ENCODE peak calls at places on chromosomes 3 and 15, in nine cellular contexts. One of them, this sample, is unnamed.

GRCh38 chr15:83287541-83288027 is 3.1 kb upstream of the BNC1 start:
- DNase-seq in ELR: peak
- DNase-seq in effector CD4-positive, alpha-beta T cell: no peak
- DNase-seq in activated naive CD4-positive, alpha-beta T cell: no peak
- DNase-seq in posterior cingulate gyrus: no peak
- DNase-seq in GDM1: no peak
- DNase-seq in naive thymus-derived CD8-positive, alpha-beta T cell: no peak
- DNase-seq in lung: no peak
- DNase-seq in AG08396: peak
- DNase-seq in this sample: no peak

GRCh38 chr15:65839985-65840384 is 29.3 kb upstream of the RAB11A start:
- DNase-seq in ELR: no peak
- DNase-seq in effector CD4-positive, alpha-beta T cell: no peak
- DNase-seq in activated naive CD4-positive, alpha-beta T cell: no peak
- DNase-seq in posterior cingulate gyrus: no peak
- DNase-seq in GDM1: no peak
- DNase-seq in naive thymus-derived CD8-positive, alpha-beta T cell: no peak
- DNase-seq in lung: no peak
- DNase-seq in AG08396: no peak
- DNase-seq in this sample: no peak

GRCh38 chr3:44114142-44114541 is 127.5 kb upstream of the TOPAZ1 start:
- DNase-seq in ELR: no peak
- DNase-seq in effector CD4-positive, alpha-beta T cell: no peak
- DNase-seq in activated naive CD4-positive, alpha-beta T cell: peak
- DNase-seq in posterior cingulate gyrus: no peak
- DNase-seq in GDM1: no peak
- DNase-seq in naive thymus-derived CD8-positive, alpha-beta T cell: no peak
- DNase-seq in lung: no peak
- DNase-seq in AG08396: peak
- DNase-seq in this sample: peak

GRCh38 chr3:117557469-117557868 is 847.9 kb downstream of the TUSC7 start:
- DNase-seq in ELR: no peak
- DNase-seq in effector CD4-positive, alpha-beta T cell: no peak
- DNase-seq in activated naive CD4-positive, alpha-beta T cell: no peak
- DNase-seq in posterior cingulate gyrus: no peak
- DNase-seq in GDM1: no peak
- DNase-seq in naive thymus-derived CD8-positive, alpha-beta T cell: no peak
- DNase-seq in lung: no peak
- DNase-seq in AG08396: no peak
- DNase-seq in this sample: no peak

GRCh38 chr15:89533861-89534544 is 37.6 kb upstream of the RHCG start:
- DNase-seq in ELR: no peak
- DNase-seq in effector CD4-positive, alpha-beta T cell: no peak
- DNase-seq in activated naive CD4-positive, alpha-beta T cell: no peak
- DNase-seq in posterior cingulate gyrus: no peak
- DNase-seq in GDM1: no peak
- DNase-seq in naive thymus-derived CD8-positive, alpha-beta T cell: no peak
- DNase-seq in lung: no peak
- DNase-seq in AG08396: no peak
- DNase-seq in this sample: no peak

GRCh38 chr3:197874653-197875052 is 75.3 kb upstream of the RPL35A start:
- DNase-seq in ELR: no peak
- DNase-seq in effector CD4-positive, alpha-beta T cell: no peak
- DNase-seq in activated naive CD4-positive, alpha-beta T cell: no peak
- DNase-seq in posterior cingulate gyrus: no peak
- DNase-seq in GDM1: no peak
- DNase-seq in naive thymus-derived CD8-positive, alpha-beta T cell: no peak
- DNase-seq in lung: no peak
- DNase-seq in AG08396: no peak
- DNase-seq in this sample: no peak

GRCh38 chr3:139427283-139428060 is 38.0 kb upstream of the COPB2 start:
- DNase-seq in ELR: peak
- DNase-seq in effector CD4-positive, alpha-beta T cell: no peak
- DNase-seq in activated naive CD4-positive, alpha-beta T cell: no peak
- DNase-seq in posterior cingulate gyrus: no peak
- DNase-seq in GDM1: peak
- DNase-seq in naive thymus-derived CD8-positive, alpha-beta T cell: no peak
- DNase-seq in lung: no peak
- DNase-seq in AG08396: peak
- DNase-seq in this sample: no peak

GRCh38 chr3:172641291-172641690 is 69.6 kb downstream of the NCEH1 start:
- DNase-seq in ELR: no peak
- DNase-seq in effector CD4-positive, alpha-beta T cell: no peak
- DNase-seq in activated naive CD4-positive, alpha-beta T cell: no peak
- DNase-seq in posterior cingulate gyrus: no peak
- DNase-seq in GDM1: no peak
- DNase-seq in naive thymus-derived CD8-positive, alpha-beta T cell: no peak
- DNase-seq in lung: no peak
- DNase-seq in AG08396: no peak
- DNase-seq in this sample: no peak

GRCh38 chr3:44184319-44184953 is 57.2 kb upstream of the TOPAZ1 start:
- DNase-seq in ELR: no peak
- DNase-seq in effector CD4-positive, alpha-beta T cell: no peak
- DNase-seq in activated naive CD4-positive, alpha-beta T cell: no peak
- DNase-seq in posterior cingulate gyrus: peak
- DNase-seq in GDM1: no peak
- DNase-seq in naive thymus-derived CD8-positive, alpha-beta T cell: no peak
- DNase-seq in lung: no peak
- DNase-seq in AG08396: no peak
- DNase-seq in this sample: no peak

GRCh38 chr3:24288538-24289236 is 206.0 kb downstream of the THRB start:
- DNase-seq in ELR: no peak
- DNase-seq in effector CD4-positive, alpha-beta T cell: no peak
- DNase-seq in activated naive CD4-positive, alpha-beta T cell: no peak
- DNase-seq in posterior cingulate gyrus: peak
- DNase-seq in GDM1: no peak
- DNase-seq in naive thymus-derived CD8-positive, alpha-beta T cell: no peak
- DNase-seq in lung: peak
- DNase-seq in AG08396: no peak
- DNase-seq in this sample: peak

GRCh38 chr3:43362183-43362582 is 75.8 kb downstream of the SNRK start:
- DNase-seq in ELR: no peak
- DNase-seq in effector CD4-positive, alpha-beta T cell: no peak
- DNase-seq in activated naive CD4-positive, alpha-beta T cell: no peak
- DNase-seq in posterior cingulate gyrus: no peak
- DNase-seq in GDM1: no peak
- DNase-seq in naive thymus-derived CD8-positive, alpha-beta T cell: no peak
- DNase-seq in lung: no peak
- DNase-seq in AG08396: no peak
- DNase-seq in this sample: no peak

GRCh38 chr15:37931321-37931720 is 3.1 kb upstream of the TMCO5A start:
- DNase-seq in ELR: peak
- DNase-seq in effector CD4-positive, alpha-beta T cell: no peak
- DNase-seq in activated naive CD4-positive, alpha-beta T cell: no peak
- DNase-seq in posterior cingulate gyrus: no peak
- DNase-seq in GDM1: no peak
- DNase-seq in naive thymus-derived CD8-positive, alpha-beta T cell: no peak
- DNase-seq in lung: no peak
- DNase-seq in AG08396: no peak
- DNase-seq in this sample: no peak

GRCh38 chr3:196662711-196663571 is 23.4 kb downstream of the NRROS start:
- DNase-seq in ELR: no peak
- DNase-seq in effector CD4-positive, alpha-beta T cell: no peak
- DNase-seq in activated naive CD4-positive, alpha-beta T cell: no peak
- DNase-seq in posterior cingulate gyrus: peak
- DNase-seq in GDM1: no peak
- DNase-seq in naive thymus-derived CD8-positive, alpha-beta T cell: no peak
- DNase-seq in lung: no peak
- DNase-seq in AG08396: peak
- DNase-seq in this sample: no peak

GRCh38 chr3:149969110-149969944 is 1.4 kb downstream of the PFN2 start:
- DNase-seq in ELR: peak
- DNase-seq in effector CD4-positive, alpha-beta T cell: no peak
- DNase-seq in activated naive CD4-positive, alpha-beta T cell: no peak
- DNase-seq in posterior cingulate gyrus: peak
- DNase-seq in GDM1: no peak
- DNase-seq in naive thymus-derived CD8-positive, alpha-beta T cell: no peak
- DNase-seq in lung: no peak
- DNase-seq in AG08396: peak
- DNase-seq in this sample: peak

GRCh38 chr3:184066211-184066610 is 13.4 kb downstream of the HTR3C start:
- DNase-seq in ELR: peak
- DNase-seq in effector CD4-positive, alpha-beta T cell: no peak
- DNase-seq in activated naive CD4-positive, alpha-beta T cell: no peak
- DNase-seq in posterior cingulate gyrus: no peak
- DNase-seq in GDM1: no peak
- DNase-seq in naive thymus-derived CD8-positive, alpha-beta T cell: no peak
- DNase-seq in lung: no peak
- DNase-seq in AG08396: no peak
- DNase-seq in this sample: no peak

GRCh38 chr3:98554580-98554979 is 22.8 kb downstream of the GPR15 start:
- DNase-seq in ELR: no peak
- DNase-seq in effector CD4-positive, alpha-beta T cell: no peak
- DNase-seq in activated naive CD4-positive, alpha-beta T cell: no peak
- DNase-seq in posterior cingulate gyrus: no peak
- DNase-seq in GDM1: no peak
- DNase-seq in naive thymus-derived CD8-positive, alpha-beta T cell: no peak
- DNase-seq in lung: no peak
- DNase-seq in AG08396: no peak
- DNase-seq in this sample: no peak

This sample was measured in thyroid gland.